ENCODE peak calls at places on chromosome 3, in four cellular contexts. One of them, this sample, is unnamed.

GRCh38 chr3:194384156-194384555 is 14.6 kb upstream of the LRRC15 start:
- DNase-seq in endothelial cell: no peak
- DNase-seq in neural crest cell: no peak
- DNase-seq in fibroblast of pulmonary artery: no peak
- DNase-seq in this sample: no peak

GRCh38 chr3:31606453-31606852 is 73.7 kb downstream of the STT3B start:
- DNase-seq in neural crest cell: no peak
- DNase-seq in fibroblast of pulmonary artery: no peak
- DNase-seq in endothelial cell: no peak
- DNase-seq in this sample: no peak

GRCh38 chr3:143685483-143685882 is 162.8 kb downstream of the SLC9A9 start:
- DNase-seq in endothelial cell: no peak
- DNase-seq in fibroblast of pulmonary artery: no peak
- DNase-seq in neural crest cell: no peak
- DNase-seq in this sample: no peak

GRCh38 chr3:108124337-108125150 is 33.7 kb upstream of the CD47 start:
- DNase-seq in neural crest cell: no peak
- DNase-seq in fibroblast of pulmonary artery: peak
- DNase-seq in endothelial cell: no peak
- DNase-seq in this sample: no peak

GRCh38 chr3:133547432-133548041 is 25.9 kb upstream of the CDV3 start:
- DNase-seq in endothelial cell: no peak
- DNase-seq in fibroblast of pulmonary artery: peak
- DNase-seq in neural crest cell: no peak
- DNase-seq in this sample: peak

GRCh38 chr3:194046995-194047681 is 88.8 kb upstream of the HES1 start:
- DNase-seq in endothelial cell: no peak
- DNase-seq in neural crest cell: no peak
- DNase-seq in fibroblast of pulmonary artery: no peak
- DNase-seq in this sample: no peak

GRCh38 chr3:104460477-104461406 is 906.0 kb upstream of the ALCAM start:
- DNase-seq in neural crest cell: no peak
- DNase-seq in endothelial cell: no peak
- DNase-seq in fibroblast of pulmonary artery: peak
- DNase-seq in this sample: peak

GRCh38 chr3:104530934-104531333 is 835.8 kb upstream of the ALCAM start:
- DNase-seq in fibroblast of pulmonary artery: no peak
- DNase-seq in endothelial cell: no peak
- DNase-seq in neural crest cell: no peak
- DNase-seq in this sample: no peak

GRCh38 chr3:120181632-120182031 is 87.4 kb upstream of the GSK3B start:
- DNase-seq in neural crest cell: no peak
- DNase-seq in fibroblast of pulmonary artery: no peak
- DNase-seq in endothelial cell: no peak
- DNase-seq in this sample: no peak

GRCh38 chr3:114660808-114661207 is 367.0 kb downstream of the TIGIT start:
- DNase-seq in neural crest cell: no peak
- DNase-seq in endothelial cell: no peak
- DNase-seq in fibroblast of pulmonary artery: no peak
- DNase-seq in this sample: no peak

GRCh38 chr3:195692781-195693427 is 27.9 kb upstream of the MUC20 start:
- DNase-seq in neural crest cell: no peak
- DNase-seq in fibroblast of pulmonary artery: no peak
- DNase-seq in endothelial cell: no peak
- DNase-seq in this sample: no peak

GRCh38 chr3:127784283-127784682 is 38.0 kb downstream of the MGLL start:
- DNase-seq in neural crest cell: no peak
- DNase-seq in fibroblast of pulmonary artery: no peak
- DNase-seq in endothelial cell: no peak
- DNase-seq in this sample: no peak

DNA sequence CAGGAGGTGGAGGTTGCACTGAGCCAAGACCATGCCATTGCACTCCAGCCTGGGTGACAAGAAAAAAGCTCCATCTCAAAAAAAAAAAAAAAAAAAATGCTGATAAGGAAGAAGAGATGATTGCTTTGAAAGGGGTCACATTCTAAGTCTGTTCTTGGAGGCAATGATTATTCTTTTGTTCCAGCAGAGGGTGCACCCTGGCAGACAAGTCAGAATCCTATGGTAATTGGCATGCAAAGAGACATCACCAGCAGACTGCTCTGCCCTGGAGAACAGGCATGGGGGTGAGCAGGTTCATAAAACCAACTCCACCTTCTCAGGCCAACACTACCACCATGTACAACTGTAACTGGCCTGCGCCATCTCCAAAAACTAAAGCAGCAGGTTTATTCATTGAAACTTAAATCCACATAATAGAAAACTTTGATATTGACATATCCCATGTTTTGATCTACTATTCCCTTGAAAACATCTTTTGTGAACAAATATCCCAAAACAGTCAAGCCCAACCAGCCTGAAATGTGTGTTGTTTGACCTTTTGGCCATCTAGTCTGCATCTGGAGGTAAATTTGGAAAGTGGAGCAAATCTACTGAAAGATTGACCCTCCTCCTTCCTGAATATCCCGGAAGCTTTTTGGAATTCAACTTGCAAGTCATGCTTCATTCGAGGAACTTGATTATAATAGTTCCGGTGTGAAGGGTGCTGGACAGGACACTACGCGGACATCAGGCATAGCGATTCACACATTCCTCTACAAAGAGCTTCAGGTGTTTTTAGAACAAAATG is 100.3 kb downstream of the MECOM start:
- DNase-seq in neural crest cell: no peak
- DNase-seq in fibroblast of pulmonary artery: no peak
- DNase-seq in endothelial cell: no peak
- DNase-seq in this sample: peak
- TF ChIP-seq CTCF in neural crest cell: no peak
- TF ChIP-seq CTCF in fibroblast of pulmonary artery: peak
- TF ChIP-seq CTCF in endothelial cell: no peak
- TF ChIP-seq CTCF in this sample: peak

GRCh38 chr3:152051501-152052404 is 178.3 kb downstream of the SUCNR1 start:
- DNase-seq in endothelial cell: no peak
- DNase-seq in fibroblast of pulmonary artery: peak
- DNase-seq in neural crest cell: no peak
- DNase-seq in this sample: no peak

GRCh38 chr3:152046280-152046679 is 172.8 kb downstream of the SUCNR1 start:
- DNase-seq in fibroblast of pulmonary artery: no peak
- DNase-seq in neural crest cell: no peak
- DNase-seq in endothelial cell: no peak
- DNase-seq in this sample: no peak

GRCh38 chr3:152050782-152051405 is 177.5 kb downstream of the SUCNR1 start:
- DNase-seq in endothelial cell: no peak
- DNase-seq in neural crest cell: no peak
- DNase-seq in fibroblast of pulmonary artery: peak
- DNase-seq in this sample: no peak

GRCh38 chr3:152047465-152047864 is 174.0 kb downstream of the SUCNR1 start:
- DNase-seq in endothelial cell: no peak
- DNase-seq in fibroblast of pulmonary artery: peak
- DNase-seq in neural crest cell: no peak
- DNase-seq in this sample: peak

GRCh38 chr3:152048826-152049225 is 175.4 kb downstream of the SUCNR1 start:
- DNase-seq in endothelial cell: no peak
- DNase-seq in fibroblast of pulmonary artery: peak
- DNase-seq in neural crest cell: no peak
- DNase-seq in this sample: no peak
- TF ChIP-seq CTCF in endothelial cell: no peak
- TF ChIP-seq CTCF in fibroblast of pulmonary artery: no peak
- TF ChIP-seq CTCF in neural crest cell: no peak
- TF ChIP-seq CTCF in this sample: no peak

GRCh38 chr3:6799264-6799915 is 61.5 kb upstream of the GRM7 start:
- DNase-seq in endothelial cell: peak
- DNase-seq in neural crest cell: peak
- DNase-seq in fibroblast of pulmonary artery: peak
- DNase-seq in this sample: peak
- TF ChIP-seq CTCF in endothelial cell: peak
- TF ChIP-seq CTCF in neural crest cell: peak
- TF ChIP-seq CTCF in fibroblast of pulmonary artery: peak
- TF ChIP-seq CTCF in this sample: peak

GRCh38 chr3:99928758-99929408 is 111.2 kb downstream of the CMSS1 start:
- DNase-seq in endothelial cell: no peak
- DNase-seq in neural crest cell: no peak
- DNase-seq in fibroblast of pulmonary artery: no peak
- DNase-seq in this sample: no peak
- TF ChIP-seq CTCF in endothelial cell: no peak
- TF ChIP-seq CTCF in neural crest cell: peak
- TF ChIP-seq CTCF in fibroblast of pulmonary artery: peak
- TF ChIP-seq CTCF in this sample: no peak

GRCh38 chr3:43222594-43222993 is 63.7 kb upstream of the SNRK start:
- DNase-seq in neural crest cell: no peak
- DNase-seq in fibroblast of pulmonary artery: no peak
- DNase-seq in endothelial cell: no peak
- DNase-seq in this sample: no peak

GRCh38 chr3:43218921-43219320 is 67.4 kb upstream of the SNRK start:
- DNase-seq in neural crest cell: no peak
- DNase-seq in fibroblast of pulmonary artery: no peak
- DNase-seq in endothelial cell: no peak
- DNase-seq in this sample: no peak

GRCh38 chr3:43221076-43221475 is 65.3 kb upstream of the SNRK start:
- DNase-seq in fibroblast of pulmonary artery: no peak
- DNase-seq in neural crest cell: no peak
- DNase-seq in endothelial cell: no peak
- DNase-seq in this sample: no peak

GRCh38 chr3:43224405-43225073 is 61.8 kb upstream of the SNRK start:
- DNase-seq in fibroblast of pulmonary artery: no peak
- DNase-seq in neural crest cell: no peak
- DNase-seq in endothelial cell: no peak
- DNase-seq in this sample: no peak

GRCh38 chr3:43223670-43224364 is 62.5 kb upstream of the SNRK start:
- DNase-seq in fibroblast of pulmonary artery: peak
- DNase-seq in endothelial cell: no peak
- DNase-seq in neural crest cell: no peak
- DNase-seq in this sample: no peak
- TF ChIP-seq CTCF in fibroblast of pulmonary artery: peak
- TF ChIP-seq CTCF in endothelial cell: no peak
- TF ChIP-seq CTCF in neural crest cell: no peak
- TF ChIP-seq CTCF in this sample: peak

This sample was measured in bronchial epithelial cell.